ENCODE peak calls at places on chromosomes 6 and 20, in six cellular contexts. One of them, this sample, is unnamed.

GRCh38 chr6:149545258-149545753 is 537 bp downstream of the PPIL4 start:
- DNase-seq in AG04449: no peak
- DNase-seq in cardiac muscle cell: peak
- DNase-seq in BE2C: peak
- DNase-seq in GM12865: peak
- DNase-seq in neural progenitor cell: peak
- DNase-seq in this sample: no peak

GRCh38 chr20:44773070-44773829 is 27.6 kb downstream of the KCNK15 start:
- DNase-seq in neural progenitor cell: no peak
- DNase-seq in GM12865: no peak
- DNase-seq in BE2C: no peak
- DNase-seq in cardiac muscle cell: no peak
- DNase-seq in AG04449: no peak
- DNase-seq in this sample: no peak

GRCh38 chr20:22825076-22825475 is 210.0 kb upstream of the SSTR4 start:
- DNase-seq in BE2C: no peak
- DNase-seq in cardiac muscle cell: no peak
- DNase-seq in neural progenitor cell: no peak
- DNase-seq in GM12865: no peak
- DNase-seq in AG04449: no peak
- DNase-seq in this sample: no peak

GRCh38 chr6:26205625-26206574 is 118.7 kb downstream of the HFE start:
- DNase-seq in neural progenitor cell: no peak
- DNase-seq in BE2C: no peak
- DNase-seq in cardiac muscle cell: no peak
- DNase-seq in GM12865: peak
- DNase-seq in AG04449: no peak
- DNase-seq in this sample: no peak

GRCh38 chr6:16136086-16136485 is 7.2 kb downstream of the MYLIP start:
- DNase-seq in GM12865: no peak
- DNase-seq in AG04449: no peak
- DNase-seq in cardiac muscle cell: no peak
- DNase-seq in neural progenitor cell: no peak
- DNase-seq in BE2C: no peak
- DNase-seq in this sample: no peak

GRCh38 chr6:30060634-30060981 is 457 bp upstream of the POLR1H start:
- DNase-seq in AG04449: no peak
- DNase-seq in BE2C: peak
- DNase-seq in neural progenitor cell: peak
- DNase-seq in GM12865: peak
- DNase-seq in cardiac muscle cell: peak
- DNase-seq in this sample: no peak

GRCh38 chr20:64145458-64146300 is 18.6 kb upstream of the MYT1 start:
- DNase-seq in cardiac muscle cell: no peak
- DNase-seq in GM12865: peak
- DNase-seq in neural progenitor cell: no peak
- DNase-seq in AG04449: no peak
- DNase-seq in BE2C: no peak
- DNase-seq in this sample: no peak

GRCh38 chr6:32982084-32982701 is 13.8 kb downstream of the BRD2 start:
- DNase-seq in neural progenitor cell: no peak
- DNase-seq in cardiac muscle cell: no peak
- DNase-seq in GM12865: peak
- DNase-seq in AG04449: no peak
- DNase-seq in BE2C: no peak
- DNase-seq in this sample: no peak

GRCh38 chr6:73131706-73132105 is 93.6 kb downstream of the KHDC1L start:
- DNase-seq in cardiac muscle cell: peak
- DNase-seq in AG04449: no peak
- DNase-seq in GM12865: no peak
- DNase-seq in neural progenitor cell: no peak
- DNase-seq in BE2C: no peak
- DNase-seq in this sample: no peak

GRCh38 chr20:23963941-23964340 is 24.6 kb downstream of the GGTLC1 start:
- DNase-seq in AG04449: no peak
- DNase-seq in BE2C: no peak
- DNase-seq in neural progenitor cell: no peak
- DNase-seq in GM12865: no peak
- DNase-seq in cardiac muscle cell: no peak
- DNase-seq in this sample: no peak

GRCh38 chr20:19317240-19318069 is 105.0 kb downstream of the SLC24A3 start:
- DNase-seq in GM12865: peak
- DNase-seq in cardiac muscle cell: no peak
- DNase-seq in neural progenitor cell: peak
- DNase-seq in AG04449: no peak
- DNase-seq in BE2C: no peak
- DNase-seq in this sample: no peak

GRCh38 chr20:46458891-46459750 is 52.7 kb upstream of the ELMO2 start:
- DNase-seq in GM12865: no peak
- DNase-seq in AG04449: no peak
- DNase-seq in neural progenitor cell: peak
- DNase-seq in cardiac muscle cell: peak
- DNase-seq in BE2C: peak
- DNase-seq in this sample: no peak

GRCh38 chr20:45012682-45013302 is 46.5 kb downstream of the STK4 start:
- DNase-seq in neural progenitor cell: no peak
- DNase-seq in cardiac muscle cell: no peak
- DNase-seq in BE2C: no peak
- DNase-seq in GM12865: no peak
- DNase-seq in AG04449: no peak
- DNase-seq in this sample: no peak

GRCh38 chr6:125866433-125866832 is 75.7 kb downstream of the NCOA7 start:
- DNase-seq in BE2C: no peak
- DNase-seq in cardiac muscle cell: no peak
- DNase-seq in AG04449: no peak
- DNase-seq in GM12865: no peak
- DNase-seq in neural progenitor cell: no peak
- DNase-seq in this sample: no peak

GRCh38 chr6:89140347-89141159 is 5.3 kb upstream of the PM20D2 start:
- DNase-seq in cardiac muscle cell: no peak
- DNase-seq in AG04449: no peak
- DNase-seq in GM12865: no peak
- DNase-seq in neural progenitor cell: no peak
- DNase-seq in BE2C: no peak
- DNase-seq in this sample: no peak

GRCh38 chr20:62192635-62193034 is 9.8 kb downstream of the MTG2 start:
- DNase-seq in neural progenitor cell: no peak
- DNase-seq in GM12865: no peak
- DNase-seq in BE2C: no peak
- DNase-seq in cardiac muscle cell: no peak
- DNase-seq in AG04449: no peak
- DNase-seq in this sample: no peak

GRCh38 chr6:119350202-119351004 is 842 bp upstream of the MAN1A1 start:
- DNase-seq in neural progenitor cell: no peak
- DNase-seq in AG04449: peak
- DNase-seq in BE2C: no peak
- DNase-seq in GM12865: peak
- DNase-seq in cardiac muscle cell: peak
- DNase-seq in this sample: no peak

GRCh38 chr6:1164600-1164999 is 147.3 kb upstream of the FOXQ1 start:
- DNase-seq in GM12865: no peak
- DNase-seq in AG04449: no peak
- DNase-seq in neural progenitor cell: no peak
- DNase-seq in cardiac muscle cell: no peak
- DNase-seq in BE2C: no peak
- DNase-seq in this sample: no peak

GRCh38 chr20:58656825-58657224 is 5.7 kb downstream of the STX16 start:
- DNase-seq in GM12865: no peak
- DNase-seq in AG04449: no peak
- DNase-seq in cardiac muscle cell: no peak
- DNase-seq in neural progenitor cell: no peak
- DNase-seq in BE2C: no peak
- DNase-seq in this sample: no peak

GRCh38 chr20:50226093-50226974 is 35.7 kb downstream of the CEBPB start:
- DNase-seq in BE2C: no peak
- DNase-seq in neural progenitor cell: no peak
- DNase-seq in cardiac muscle cell: no peak
- DNase-seq in GM12865: no peak
- DNase-seq in AG04449: no peak
- DNase-seq in this sample: no peak

GRCh38 chr20:57498425-57499400 is 26.2 kb downstream of the CTCFL start:
- DNase-seq in neural progenitor cell: peak
- DNase-seq in AG04449: no peak
- DNase-seq in cardiac muscle cell: peak
- DNase-seq in GM12865: peak
- DNase-seq in BE2C: peak
- DNase-seq in this sample: no peak

GRCh38 chr6:46751658-46752057 is 4.9 kb downstream of the ANKRD66 start:
- DNase-seq in GM12865: no peak
- DNase-seq in BE2C: no peak
- DNase-seq in neural progenitor cell: no peak
- DNase-seq in AG04449: no peak
- DNase-seq in cardiac muscle cell: no peak
- DNase-seq in this sample: no peak

GRCh38 chr6:144285548-144285797 is 338 bp downstream of the UTRN start:
- DNase-seq in GM12865: no peak
- DNase-seq in neural progenitor cell: no peak
- DNase-seq in cardiac muscle cell: no peak
- DNase-seq in AG04449: no peak
- DNase-seq in BE2C: no peak
- DNase-seq in this sample: no peak

GRCh38 chr20:45304464-45304999 is 2.1 kb upstream of the RBPJL start:
- DNase-seq in BE2C: no peak
- DNase-seq in AG04449: no peak
- DNase-seq in cardiac muscle cell: no peak
- DNase-seq in neural progenitor cell: no peak
- DNase-seq in GM12865: no peak
- DNase-seq in this sample: no peak

GRCh38 chr20:24004470-24004869 is 15.9 kb upstream of the GGTLC1 start:
- DNase-seq in BE2C: no peak
- DNase-seq in AG04449: no peak
- DNase-seq in cardiac muscle cell: no peak
- DNase-seq in GM12865: no peak
- DNase-seq in neural progenitor cell: peak
- DNase-seq in this sample: no peak

DNA sequence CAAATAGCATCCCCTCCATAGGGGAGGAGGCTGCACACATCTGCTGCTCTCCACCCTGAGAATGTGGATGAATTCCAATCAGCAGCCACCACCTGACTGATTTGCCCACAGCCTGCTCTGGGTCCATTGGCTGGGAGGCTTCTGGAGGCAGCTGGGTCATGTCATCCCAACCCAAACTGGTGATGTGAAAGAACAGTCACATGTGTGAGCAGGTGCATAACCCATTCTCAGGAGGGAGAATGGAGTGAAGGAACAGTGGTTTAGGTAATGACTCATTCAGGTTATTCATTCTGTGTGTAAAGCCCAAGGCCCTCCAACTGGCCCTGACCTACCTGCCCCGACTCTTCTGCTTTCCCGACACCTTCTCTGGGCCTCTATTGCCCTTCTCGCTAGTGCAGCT is 90.9 kb upstream of the GCM1 start:
- DNase-seq in GM12865: peak
- DNase-seq in neural progenitor cell: no peak
- DNase-seq in BE2C: no peak
- DNase-seq in cardiac muscle cell: no peak
- DNase-seq in AG04449: no peak
- DNase-seq in this sample: no peak
- H3K4me3 ChIP-seq in GM12865: no peak
- H3K4me3 ChIP-seq in neural progenitor cell: no peak
- H3K4me3 ChIP-seq in BE2C: no peak
- H3K4me3 ChIP-seq in cardiac muscle cell: no peak
- H3K4me3 ChIP-seq in AG04449: no peak
- H3K4me3 ChIP-seq in this sample: no peak

GRCh38 chr6:8059129-8059528 is 5.1 kb downstream of the BLOC1S5 start:
- DNase-seq in GM12865: peak
- DNase-seq in BE2C: no peak
- DNase-seq in AG04449: no peak
- DNase-seq in cardiac muscle cell: peak
- DNase-seq in neural progenitor cell: no peak
- DNase-seq in this sample: no peak

GRCh38 chr6:8057793-8058192 is 6.4 kb downstream of the BLOC1S5 start:
- DNase-seq in cardiac muscle cell: no peak
- DNase-seq in neural progenitor cell: no peak
- DNase-seq in GM12865: no peak
- DNase-seq in BE2C: no peak
- DNase-seq in AG04449: no peak
- DNase-seq in this sample: no peak

GRCh38 chr6:8057263-8057662 is 6.9 kb downstream of the BLOC1S5 start:
- DNase-seq in BE2C: no peak
- DNase-seq in GM12865: no peak
- DNase-seq in AG04449: no peak
- DNase-seq in cardiac muscle cell: no peak
- DNase-seq in neural progenitor cell: no peak
- DNase-seq in this sample: no peak

DNA sequence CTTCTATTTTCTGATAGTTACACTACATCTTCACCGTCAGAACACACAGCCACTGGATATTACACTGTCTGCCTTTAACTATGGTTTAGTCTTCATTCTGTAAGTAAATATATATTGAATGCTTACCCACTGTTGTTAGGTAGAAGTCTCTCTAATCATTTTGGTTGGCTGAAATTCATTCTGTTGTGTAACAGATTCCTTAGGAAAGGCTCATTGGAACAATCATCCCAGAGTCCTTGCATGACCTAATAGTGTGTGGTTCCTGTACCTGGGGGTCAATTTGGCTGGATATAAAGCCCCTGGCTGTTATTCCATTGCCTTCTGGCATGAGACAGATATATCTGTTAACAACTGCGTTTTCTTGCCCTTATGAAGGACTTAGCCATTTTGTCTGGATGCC is 9.9 kb downstream of the BLOC1S5 start:
- DNase-seq in GM12865: no peak
- DNase-seq in cardiac muscle cell: no peak
- DNase-seq in BE2C: no peak
- DNase-seq in AG04449: no peak
- DNase-seq in neural progenitor cell: no peak
- DNase-seq in this sample: no peak
- TF ChIP-seq CTCF in GM12865: no peak
- TF ChIP-seq CTCF in cardiac muscle cell: no peak
- TF ChIP-seq CTCF in BE2C: no peak
- TF ChIP-seq CTCF in AG04449: no peak
- TF ChIP-seq CTCF in neural progenitor cell: no peak
- TF ChIP-seq CTCF in this sample: no peak

GRCh38 chr6:6915813-6916547 is 191.8 kb upstream of the RREB1 start:
- DNase-seq in GM12865: no peak
- DNase-seq in AG04449: no peak
- DNase-seq in BE2C: no peak
- DNase-seq in neural progenitor cell: no peak
- DNase-seq in cardiac muscle cell: no peak
- DNase-seq in this sample: no peak
- H3K4me3 ChIP-seq in GM12865: no peak
- H3K4me3 ChIP-seq in AG04449: no peak
- H3K4me3 ChIP-seq in BE2C: no peak
- H3K4me3 ChIP-seq in neural progenitor cell: no peak
- H3K4me3 ChIP-seq in cardiac muscle cell: no peak
- H3K4me3 ChIP-seq in this sample: peak

DNA sequence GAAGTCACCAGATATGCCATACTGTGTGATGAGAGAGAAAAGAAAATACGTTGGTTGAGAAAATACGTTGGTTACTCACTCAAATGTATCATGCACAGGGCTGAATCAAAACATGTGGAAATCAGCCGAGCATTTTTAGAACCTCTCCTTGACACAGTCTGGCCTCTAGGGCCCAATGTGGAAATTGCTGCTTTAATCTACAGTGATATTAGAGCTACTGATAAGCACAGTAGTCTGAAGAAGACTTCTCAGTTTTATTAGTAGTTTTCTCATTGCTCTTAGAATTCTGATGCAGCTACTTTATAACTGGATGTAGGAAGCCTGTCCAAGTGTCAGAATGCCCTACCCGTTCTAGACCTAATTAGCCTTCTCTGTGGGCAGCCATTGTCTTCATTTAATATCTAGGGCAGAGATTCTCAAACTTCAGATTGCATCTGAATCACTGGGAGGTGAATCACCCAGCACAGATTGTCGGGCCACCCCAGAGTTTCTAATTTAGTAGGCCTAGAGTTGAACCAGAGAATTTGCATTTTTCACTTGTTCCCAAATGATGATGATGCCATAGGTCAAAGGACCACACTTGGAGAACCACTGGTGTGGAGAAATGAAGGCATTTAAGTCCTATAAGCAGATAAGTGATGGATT is 229.1 kb downstream of the PLCB1 start:
- DNase-seq in neural progenitor cell: no peak
- DNase-seq in BE2C: no peak
- DNase-seq in GM12865: peak
- DNase-seq in AG04449: no peak
- DNase-seq in cardiac muscle cell: no peak
- DNase-seq in this sample: no peak
- TF ChIP-seq CTCF in neural progenitor cell: no peak
- TF ChIP-seq CTCF in BE2C: peak
- TF ChIP-seq CTCF in GM12865: no peak
- TF ChIP-seq CTCF in AG04449: no peak
- TF ChIP-seq CTCF in cardiac muscle cell: peak
- TF ChIP-seq CTCF in this sample: no peak

This sample was measured in BJ.